ENCODE peak calls at places on chromosomes 6 and 20, in nine cellular contexts. One of them, this sample, is unnamed.

GRCh38 chr6:109417646-109418045 is 22.8 kb downstream of the PPIL6 start:
- DNase-seq in body of pancreas: no peak
- DNase-seq in glutamatergic neuron: no peak
- DNase-seq in B cell: no peak
- DNase-seq in left ventricle myocardium inferior: no peak
- DNase-seq in activated T-cell treated with anti-CD3 and anti-CD28 coated beads, Interleukin-2, amount 50 U/mL, for 72 hours: no peak
- DNase-seq in iris pigment epithelial cell: no peak
- DNase-seq in fibroblast of lung: no peak
- DNase-seq in HT1080: no peak
- DNase-seq in this sample: no peak

GRCh38 chr6:109240370-109241084 is 141.7 kb downstream of the CD164 start:
- DNase-seq in glutamatergic neuron: no peak
- DNase-seq in iris pigment epithelial cell: no peak
- DNase-seq in activated T-cell treated with anti-CD3 and anti-CD28 coated beads, Interleukin-2, amount 50 U/mL, for 72 hours: no peak
- DNase-seq in B cell: no peak
- DNase-seq in left ventricle myocardium inferior: no peak
- DNase-seq in fibroblast of lung: no peak
- DNase-seq in HT1080: no peak
- DNase-seq in body of pancreas: no peak
- DNase-seq in this sample: no peak

GRCh38 chr20:37318046-37318445 is 27.9 kb upstream of the SRC start:
- DNase-seq in B cell: no peak
- DNase-seq in fibroblast of lung: no peak
- DNase-seq in iris pigment epithelial cell: no peak
- DNase-seq in HT1080: no peak
- DNase-seq in glutamatergic neuron: no peak
- DNase-seq in activated T-cell treated with anti-CD3 and anti-CD28 coated beads, Interleukin-2, amount 50 U/mL, for 72 hours: no peak
- DNase-seq in left ventricle myocardium inferior: no peak
- DNase-seq in body of pancreas: no peak
- DNase-seq in this sample: no peak

GRCh38 chr6:148854086-148854485 is 107.3 kb downstream of the UST start:
- DNase-seq in HT1080: no peak
- DNase-seq in B cell: no peak
- DNase-seq in fibroblast of lung: peak; percentile 68
- DNase-seq in glutamatergic neuron: no peak
- DNase-seq in iris pigment epithelial cell: no peak
- DNase-seq in body of pancreas: peak; percentile 21
- DNase-seq in left ventricle myocardium inferior: no peak
- DNase-seq in activated T-cell treated with anti-CD3 and anti-CD28 coated beads, Interleukin-2, amount 50 U/mL, for 72 hours: no peak
- DNase-seq in this sample: no peak

GRCh38 chr6:130697661-130698535 is 129.3 kb upstream of the SMLR1 start:
- DNase-seq in body of pancreas: no peak
- DNase-seq in B cell: peak; percentile 22
- DNase-seq in activated T-cell treated with anti-CD3 and anti-CD28 coated beads, Interleukin-2, amount 50 U/mL, for 72 hours: peak; percentile 65
- DNase-seq in HT1080: peak; percentile 66
- DNase-seq in iris pigment epithelial cell: peak; percentile 70
- DNase-seq in glutamatergic neuron: peak; percentile 62
- DNase-seq in fibroblast of lung: peak; percentile 52
- DNase-seq in left ventricle myocardium inferior: no peak
- DNase-seq in this sample: no peak

GRCh38 chr6:112037783-112038216 is 16.1 kb upstream of the CCN6 start:
- DNase-seq in left ventricle myocardium inferior: peak; percentile 54
- DNase-seq in fibroblast of lung: peak; percentile 98
- DNase-seq in iris pigment epithelial cell: peak; percentile 93
- DNase-seq in HT1080: peak; percentile 97
- DNase-seq in B cell: no peak
- DNase-seq in body of pancreas: peak; percentile 38
- DNase-seq in activated T-cell treated with anti-CD3 and anti-CD28 coated beads, Interleukin-2, amount 50 U/mL, for 72 hours: peak; percentile 38
- DNase-seq in glutamatergic neuron: no peak
- DNase-seq in this sample: no peak

GRCh38 chr6:141164042-141164748 is 968.5 kb upstream of the GJE1 start:
- DNase-seq in B cell: no peak
- DNase-seq in glutamatergic neuron: no peak
- DNase-seq in activated T-cell treated with anti-CD3 and anti-CD28 coated beads, Interleukin-2, amount 50 U/mL, for 72 hours: no peak
- DNase-seq in iris pigment epithelial cell: peak; percentile 50
- DNase-seq in left ventricle myocardium inferior: no peak
- DNase-seq in HT1080: no peak
- DNase-seq in fibroblast of lung: no peak
- DNase-seq in body of pancreas: no peak
- DNase-seq in this sample: no peak

GRCh38 chr20:33561981-33562601 is 72.2 kb downstream of the CBFA2T2 start:
- DNase-seq in activated T-cell treated with anti-CD3 and anti-CD28 coated beads, Interleukin-2, amount 50 U/mL, for 72 hours: no peak
- DNase-seq in glutamatergic neuron: peak; percentile 80
- DNase-seq in HT1080: peak; percentile 75
- DNase-seq in body of pancreas: peak; percentile 90
- DNase-seq in fibroblast of lung: peak; percentile 91
- DNase-seq in left ventricle myocardium inferior: peak; percentile 65
- DNase-seq in iris pigment epithelial cell: peak; percentile 91
- DNase-seq in B cell: no peak
- DNase-seq in this sample: peak; percentile 89

GRCh38 chr6:38349795-38350194 is 289.9 kb downstream of the BTBD9 start:
- DNase-seq in HT1080: no peak
- DNase-seq in iris pigment epithelial cell: peak; percentile 92
- DNase-seq in body of pancreas: no peak
- DNase-seq in fibroblast of lung: peak; percentile 97
- DNase-seq in left ventricle myocardium inferior: no peak
- DNase-seq in glutamatergic neuron: no peak
- DNase-seq in activated T-cell treated with anti-CD3 and anti-CD28 coated beads, Interleukin-2, amount 50 U/mL, for 72 hours: no peak
- DNase-seq in B cell: no peak
- DNase-seq in this sample: no peak

This sample was measured in NCI-H510A.